ENCODE peak calls at places on chromosome 17, in ten cellular contexts. C is astrocyte, K is PC-3, Q is A549, G is glutamatergic neuron, D is pancreas, E is uterus, R is cardiac muscle cell, S is kidney, M is NB4. A is an unnamed sample.

GRCh38 chr17:57905875-57906455 is 49.2 kb downstream of the CUEDC1 start:
- DNase-seq in G (no peak), S (no peak), M (no peak), Q (no peak), C (no peak), K (no peak), D (no peak), R (no peak), E (no peak), A (no peak)

GRCh38 chr17:47804461-47804860 is 17.1 kb downstream of the OSBPL7 start:
- DNase-seq in E (no peak), G (no peak), C (no peak), M (no peak), S (no peak), R (no peak), Q (no peak), K (no peak), D (no peak), A (no peak)

GRCh38 chr17:75552847-75553552 is 27.5 kb downstream of the LLGL2 start:
- DNase-seq in Q (peak), S (no peak), R (peak), G (no peak), K (no peak), C (no peak), M (peak), E (no peak), D (no peak), A (no peak)

GRCh38 chr17:11598274-11599221 is at the start of gene DNAH9:
- DNase-seq in G (peak), K (no peak), S (peak), M (no peak), Q (peak), R (peak), C (peak), D (peak), E (peak), A (no peak)

GRCh38 chr17:81189670-81190530 is 23.9 kb upstream of the AATK start:
- DNase-seq in G (no peak), S (no peak), M (no peak), C (no peak), E (no peak), Q (peak), D (no peak), R (peak), K (no peak), A (no peak)

GRCh38 chr17:2177235-2177811 is 122.4 kb downstream of the HIC1 start:
- DNase-seq in E (no peak), D (no peak), S (no peak), G (no peak), C (no peak), K (no peak), M (no peak), R (no peak), Q (no peak), A (no peak)

GRCh38 chr17:27569257-27569722 is 61.7 kb upstream of the LGALS9 start:
- DNase-seq in D (peak), M (peak), S (peak), K (peak), Q (peak), C (no peak), E (peak), G (peak), R (peak), A (no peak)

GRCh38 chr17:1625507-1626080 is 3.0 kb downstream of the SLC43A2 start:
- DNase-seq in M (no peak), C (no peak), G (no peak), K (no peak), D (no peak), Q (no peak), R (no peak), S (no peak), E (no peak), A (no peak)

GRCh38 chr17:74078363-74078762 is 125.1 kb upstream of the RPL38 start:
- DNase-seq in R (no peak), M (no peak), E (no peak), Q (no peak), C (no peak), G (no peak), S (no peak), D (no peak), K (no peak), A (no peak)

GRCh38 chr17:49582789-49583188 is 7.1 kb downstream of the NXPH3 start:
- DNase-seq in C (no peak), M (no peak), G (no peak), Q (no peak), D (no peak), R (no peak), E (no peak), K (peak), S (no peak), A (peak)

GRCh38 chr17:17698869-17699351 is 17.7 kb downstream of the RAI1 start:
- DNase-seq in E (peak), S (no peak), Q (no peak), M (no peak), K (no peak), D (no peak), C (no peak), R (peak), G (no peak), A (no peak)

GRCh38 chr17:29292992-29293889 is 707 bp downstream of the NUFIP2 start:
- DNase-seq in G (peak), D (peak), M (peak), S (peak), K (peak), Q (peak), E (peak), C (peak), R (peak), A (peak)

GRCh38 chr17:82691714-82692113 is 6.8 kb downstream of the RAB40B start:
- DNase-seq in E (no peak), C (no peak), R (no peak), G (no peak), Q (no peak), M (no peak), S (peak), K (no peak), D (no peak), A (no peak)

GRCh38 chr17:48597775-48598631 is 4.4 kb upstream of the HOXB5 start:
- DNase-seq in S (peak), D (no peak), G (no peak), R (no peak), E (peak), Q (no peak), K (peak), M (peak), C (no peak), A (no peak)

GRCh38 chr17:74249966-74250365 is 24.1 kb upstream of the DNAI2 start:
- DNase-seq in G (no peak), S (no peak), C (no peak), D (no peak), M (peak), R (no peak), E (peak), K (no peak), Q (no peak), A (no peak)

GRCh38 chr17:47948706-47949196 is 7.4 kb downstream of the PNPO start:
- DNase-seq in G (no peak), S (no peak), E (no peak), R (no peak), D (peak), C (no peak), K (peak), M (no peak), Q (peak), A (peak)

GRCh38 chr17:67488161-67488560 is 111.1 kb downstream of the PITPNC1 start:
- DNase-seq in G (peak), S (no peak), R (no peak), M (no peak), D (no peak), Q (no peak), E (peak), K (no peak), C (no peak), A (no peak)

GRCh38 chr17:60398227-60398959 is 6.5 kb upstream of the USP32 start:
- DNase-seq in E (no peak), C (no peak), K (no peak), D (no peak), G (no peak), R (no peak), S (no peak), Q (no peak), M (peak), A (no peak)

GRCh38 chr17:64507418-64507766 is 615 bp downstream of the CEP95 start:
- DNase-seq in K (peak), C (peak), E (no peak), G (no peak), M (peak), S (no peak), Q (peak), R (peak), D (peak), A (peak)

GRCh38 chr17:78736526-78737079 is 45.5 kb downstream of the CYTH1 start:
- DNase-seq in K (peak), D (peak), R (peak), E (peak), M (peak), S (peak), Q (peak), G (no peak), C (no peak), A (no peak)

GRCh38 chr17:81052199-81052997 is 17.4 kb downstream of the BAIAP2 start:
- DNase-seq in M (peak), E (no peak), D (no peak), C (no peak), S (no peak), G (peak), Q (no peak), K (no peak), R (no peak), A (no peak)

GRCh38 chr17:42536372-42537155 is 523 bp downstream of the NAGLU start:
- DNase-seq in E (peak), Q (peak), G (peak), D (peak), R (peak), C (peak), S (peak), M (peak), K (peak), A (peak)

GRCh38 chr17:78144736-78145641 is 1.2 kb upstream of the C17orf99 start:
- DNase-seq in C (no peak), S (peak), Q (peak), G (no peak), R (no peak), K (peak), D (peak), M (no peak), E (peak), A (no peak)

GRCh38 chr17:27541326-27542023 is 85.2 kb downstream of the KSR1 start:
- DNase-seq in Q (no peak), S (no peak), G (no peak), R (no peak), E (no peak), D (no peak), C (no peak), M (no peak), K (no peak), A (no peak)

GRCh38 chr17:34930283-34930682 is 31.0 kb downstream of the CCT6B start:
- DNase-seq in R (no peak), D (no peak), C (no peak), K (no peak), Q (no peak), G (no peak), E (no peak), S (no peak), M (peak), A (no peak)

GRCh38 chr17:62307196-62307595 is 73.2 kb upstream of the EFCAB3 start:
- DNase-seq in D (no peak), Q (no peak), G (no peak), K (no peak), C (no peak), R (no peak), S (no peak), E (no peak), M (no peak), A (no peak)

GRCh38 chr17:62995377-62995885 is 29.4 kb downstream of the TANC2 start:
- DNase-seq in Q (peak), C (peak), D (no peak), G (peak), E (no peak), S (no peak), K (peak), M (peak), R (peak), A (peak)

GRCh38 chr17:882827-883585 is 96.6 kb downstream of the NXN start:
- DNase-seq in M (no peak), R (peak), C (no peak), S (peak), G (no peak), Q (no peak), K (no peak), D (peak), E (peak), A (no peak)

GRCh38 chr17:36532435-36532975 is 2.2 kb downstream of the MYO19 start:
- DNase-seq in S (no peak), M (no peak), E (no peak), R (no peak), G (no peak), C (no peak), K (no peak), Q (no peak), D (no peak), A (no peak)

GRCh38 chr17:36529121-36529520 is 5.5 kb downstream of the MYO19 start:
- DNase-seq in S (no peak), G (no peak), D (no peak), Q (peak), C (peak), R (no peak), E (no peak), M (peak), K (peak), A (peak)

GRCh38 chr17:36535669-36536081 is 888 bp downstream of the PIGW start:
- DNase-seq in K (no peak), M (no peak), S (no peak), G (no peak), D (no peak), R (no peak), C (no peak), E (no peak), Q (no peak), A (no peak)

GRCh38 chr17:36534117-36534880 is at the start of gene MYO19:
- DNase-seq in R (peak), E (peak), K (peak), G (peak), C (peak), Q (peak), M (peak), S (peak), D (peak), A (peak)

DNA sequence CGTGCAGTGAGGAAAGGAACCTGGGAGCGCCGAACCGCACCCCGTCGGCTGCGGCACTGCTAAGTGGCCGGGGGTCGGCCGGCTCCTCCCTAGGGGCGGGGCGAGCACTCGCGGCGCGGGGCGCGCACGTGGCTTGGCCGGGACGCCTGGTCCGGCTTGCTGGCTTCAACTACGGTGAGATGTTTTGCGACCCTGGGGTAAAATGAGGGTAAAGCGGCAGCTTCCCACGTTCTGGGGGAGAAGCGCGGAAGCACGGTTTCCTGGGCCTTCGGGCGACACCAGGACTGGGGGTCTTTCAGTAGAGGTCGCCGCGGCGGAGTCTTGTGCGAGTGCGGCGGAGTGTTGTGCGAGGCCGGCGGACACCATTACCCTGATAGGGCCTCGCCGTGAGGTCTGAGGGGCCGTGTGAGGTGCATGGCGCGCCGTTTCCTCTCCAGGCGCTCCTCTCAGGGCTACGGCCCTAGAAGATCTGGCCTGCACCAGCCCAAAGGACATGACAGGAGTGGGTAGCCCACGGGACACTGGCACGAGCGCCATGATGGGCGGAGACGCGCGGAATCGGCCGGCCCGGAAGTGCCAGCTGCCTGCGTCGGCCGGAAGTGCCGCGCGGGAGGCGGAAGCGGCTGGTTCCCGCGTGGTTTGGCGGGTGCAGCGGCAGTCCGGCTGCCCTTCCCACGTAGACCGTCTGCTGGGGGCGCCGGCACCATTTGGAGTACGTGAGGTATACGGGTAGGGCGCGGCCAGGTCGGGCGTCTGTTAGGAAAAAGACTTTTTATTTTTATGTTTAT is at the start of gene PIGW:
- DNase-seq in S (peak), E (peak), K (peak), R (peak), G (peak), M (peak), D (peak), Q (peak), C (peak), A (peak)
- TF ChIP-seq CTCF in S (no peak), E (no peak), K (no peak), R (peak), G (no peak), M (peak), D (no peak), Q (no peak), C (no peak), A (peak)

GRCh38 chr17:15945493-15946209 is 721 bp downstream of the ADORA2B start:
- DNase-seq in R (peak), D (no peak), C (no peak), S (peak), G (no peak), K (no peak), Q (no peak), E (no peak), M (peak), A (no peak)

GRCh38 chr17:15943971-15944719 is 785 bp upstream of the ADORA2B start:
- DNase-seq in Q (no peak), M (no peak), G (no peak), D (no peak), S (peak), R (peak), K (no peak), E (no peak), C (no peak), A (no peak)

GRCh38 chr17:15947331-15947730 is 2.4 kb downstream of the ADORA2B start:
- DNase-seq in G (no peak), S (peak), K (peak), M (no peak), C (no peak), D (no peak), Q (no peak), R (no peak), E (no peak), A (no peak)

GRCh38 chr17:15946611-15947120 is 1.7 kb downstream of the ADORA2B start:
- DNase-seq in M (no peak), K (peak), E (no peak), G (no peak), S (peak), Q (no peak), D (no peak), R (no peak), C (no peak), A (no peak)

GRCh38 chr17:15944720-15945492 is at the start of gene ADORA2B:
- DNase-seq in D (peak), E (peak), S (peak), C (peak), K (peak), Q (peak), R (peak), M (peak), G (peak), A (peak)
- TF ChIP-seq CTCF in D (peak), E (no peak), S (peak), C (peak), K (peak), Q (peak), R (peak), M (peak), G (peak), A (peak)

DNA sequence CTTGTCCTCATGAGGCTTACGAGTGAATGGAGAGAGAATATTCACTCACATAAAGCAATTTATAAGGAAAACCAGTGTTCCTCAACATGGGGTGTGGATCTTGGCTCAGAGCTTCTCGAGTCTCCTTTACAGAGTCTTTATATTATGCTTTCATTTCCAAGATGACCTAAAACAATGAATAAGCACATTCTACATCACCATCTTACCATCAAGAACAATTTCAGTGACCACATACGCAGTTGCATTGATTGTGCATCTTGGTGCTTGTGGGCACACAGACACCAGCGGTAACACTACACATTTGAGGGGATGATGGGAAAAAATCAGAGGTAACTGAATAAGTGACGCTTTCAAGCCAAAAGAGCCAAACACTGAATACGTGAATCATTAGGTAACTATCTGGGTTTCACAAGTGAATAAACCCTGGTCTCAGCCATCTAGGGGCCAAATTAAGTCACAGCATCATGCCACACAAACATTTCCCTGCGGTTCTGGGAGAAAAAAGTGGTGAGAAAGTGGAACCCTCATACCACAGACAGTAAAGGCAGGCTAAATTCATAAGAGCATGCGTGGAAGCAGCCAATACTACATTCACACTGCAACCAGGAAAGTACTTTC is 9.4 kb downstream of the CWC25 start:
- DNase-seq in D (no peak), Q (peak), M (peak), C (peak), E (no peak), S (no peak), K (peak), R (no peak), G (no peak), A (peak)
- TF ChIP-seq CTCF in D (no peak), Q (peak), M (no peak), C (peak), E (no peak), S (peak), K (peak), R (peak), G (no peak), A (peak)

GRCh38 chr17:8670486-8670885 is 40.0 kb upstream of the MYH10 start:
- DNase-seq in Q (no peak), M (no peak), D (no peak), G (no peak), K (no peak), S (no peak), R (no peak), E (no peak), C (peak), A (no peak)
- TF ChIP-seq CTCF in Q (no peak), M (no peak), D (no peak), G (no peak), K (no peak), S (no peak), R (no peak), E (no peak), C (no peak), A (no peak)

GRCh38 chr17:19397556-19398041 is 10.6 kb upstream of the MFAP4 start:
- DNase-seq in R (no peak), G (no peak), M (no peak), D (no peak), Q (no peak), S (peak), C (no peak), E (no peak), K (no peak), A (no peak)
- TF ChIP-seq CTCF in R (no peak), G (no peak), M (no peak), D (no peak), Q (no peak), S (no peak), C (no peak), E (no peak), K (no peak), A (peak)

A was measured in HFFc6.